ENCODE peak calls at places on chromosome 10, in nine cellular contexts. One of them, this sample, is unnamed.

GRCh38 chr10:28082316-28082715 is 83.4 kb upstream of the ODAD2 start:
- DNase-seq in Panc1: no peak
- DNase-seq in tibial artery: no peak
- DNase-seq in mesendoderm: no peak
- DNase-seq in pancreas: no peak
- DNase-seq in effector memory CD4-positive, alpha-beta T cell: no peak
- DNase-seq in fibroblast of pulmonary artery: no peak
- DNase-seq in spleen: no peak
- DNase-seq in astrocyte of the spinal cord: no peak
- DNase-seq in this sample: no peak

GRCh38 chr10:105237685-105238084 is 596.6 kb downstream of the SORCS3 start:
- DNase-seq in effector memory CD4-positive, alpha-beta T cell: no peak
- DNase-seq in Panc1: no peak
- DNase-seq in fibroblast of pulmonary artery: no peak
- DNase-seq in astrocyte of the spinal cord: no peak
- DNase-seq in mesendoderm: no peak
- DNase-seq in tibial artery: no peak
- DNase-seq in pancreas: no peak
- DNase-seq in spleen: no peak
- DNase-seq in this sample: no peak

GRCh38 chr10:81248846-81249245 is 626.1 kb upstream of the NRG3 start:
- DNase-seq in effector memory CD4-positive, alpha-beta T cell: no peak
- DNase-seq in fibroblast of pulmonary artery: no peak
- DNase-seq in astrocyte of the spinal cord: peak; percentile 3
- DNase-seq in mesendoderm: no peak
- DNase-seq in Panc1: no peak
- DNase-seq in tibial artery: no peak
- DNase-seq in spleen: no peak
- DNase-seq in pancreas: no peak
- DNase-seq in this sample: no peak

GRCh38 chr10:63210611-63211196 is 77.6 kb downstream of the NRBF2 start:
- DNase-seq in fibroblast of pulmonary artery: no peak
- DNase-seq in astrocyte of the spinal cord: peak; percentile 5
- DNase-seq in Panc1: no peak
- DNase-seq in spleen: no peak
- DNase-seq in mesendoderm: no peak
- DNase-seq in pancreas: no peak
- DNase-seq in tibial artery: no peak
- DNase-seq in effector memory CD4-positive, alpha-beta T cell: no peak
- DNase-seq in this sample: no peak

GRCh38 chr10:110206988-110207804 is at the start of gene MXI1:
- DNase-seq in effector memory CD4-positive, alpha-beta T cell: no peak
- DNase-seq in pancreas: peak; percentile 85
- DNase-seq in mesendoderm: peak; percentile 94
- DNase-seq in spleen: peak; percentile 91
- DNase-seq in fibroblast of pulmonary artery: peak; percentile 87
- DNase-seq in tibial artery: peak; percentile 81
- DNase-seq in Panc1: no peak
- DNase-seq in astrocyte of the spinal cord: peak; percentile 82
- DNase-seq in this sample: peak; percentile 33

GRCh38 chr10:4241724-4242345 is 456.8 kb upstream of the KLF6 start:
- DNase-seq in tibial artery: no peak
- DNase-seq in mesendoderm: peak; percentile 65
- DNase-seq in Panc1: peak; percentile 51
- DNase-seq in fibroblast of pulmonary artery: peak; percentile 100
- DNase-seq in astrocyte of the spinal cord: peak; percentile 100
- DNase-seq in pancreas: no peak
- DNase-seq in spleen: no peak
- DNase-seq in effector memory CD4-positive, alpha-beta T cell: no peak
- DNase-seq in this sample: no peak

GRCh38 chr10:132722391-132722790 is 63.6 kb downstream of the NKX6-2 start:
- DNase-seq in astrocyte of the spinal cord: no peak
- DNase-seq in effector memory CD4-positive, alpha-beta T cell: no peak
- DNase-seq in spleen: no peak
- DNase-seq in mesendoderm: no peak
- DNase-seq in pancreas: no peak
- DNase-seq in fibroblast of pulmonary artery: no peak
- DNase-seq in tibial artery: no peak
- DNase-seq in Panc1: no peak
- DNase-seq in this sample: no peak

GRCh38 chr10:101329341-101330032 is 24.5 kb upstream of the BTRC start:
- DNase-seq in fibroblast of pulmonary artery: no peak
- DNase-seq in tibial artery: no peak
- DNase-seq in spleen: no peak
- DNase-seq in Panc1: no peak
- DNase-seq in mesendoderm: no peak
- DNase-seq in pancreas: no peak
- DNase-seq in effector memory CD4-positive, alpha-beta T cell: no peak
- DNase-seq in astrocyte of the spinal cord: no peak
- DNase-seq in this sample: no peak

GRCh38 chr10:73117976-73118743 is 7.9 kb downstream of the NUDT13 start:
- DNase-seq in pancreas: no peak
- DNase-seq in mesendoderm: peak; percentile 4
- DNase-seq in fibroblast of pulmonary artery: peak; percentile 46
- DNase-seq in spleen: no peak
- DNase-seq in effector memory CD4-positive, alpha-beta T cell: no peak
- DNase-seq in astrocyte of the spinal cord: peak; percentile 53
- DNase-seq in tibial artery: no peak
- DNase-seq in Panc1: no peak
- DNase-seq in this sample: no peak

GRCh38 chr10:93357680-93358079 is 124.5 kb downstream of the MYOF start:
- DNase-seq in Panc1: no peak
- DNase-seq in pancreas: no peak
- DNase-seq in mesendoderm: peak; percentile 75
- DNase-seq in fibroblast of pulmonary artery: peak; percentile 55
- DNase-seq in astrocyte of the spinal cord: peak; percentile 28
- DNase-seq in tibial artery: no peak
- DNase-seq in spleen: no peak
- DNase-seq in effector memory CD4-positive, alpha-beta T cell: no peak
- DNase-seq in this sample: peak; percentile 5

GRCh38 chr10:118259288-118259906 is 82.7 kb downstream of the FAM204A start:
- DNase-seq in mesendoderm: peak; percentile 70
- DNase-seq in effector memory CD4-positive, alpha-beta T cell: no peak
- DNase-seq in fibroblast of pulmonary artery: peak; percentile 18
- DNase-seq in spleen: no peak
- DNase-seq in tibial artery: no peak
- DNase-seq in Panc1: no peak
- DNase-seq in pancreas: no peak
- DNase-seq in astrocyte of the spinal cord: no peak
- DNase-seq in this sample: no peak

GRCh38 chr10:74813860-74814259 is 12.5 kb upstream of the KAT6B start:
- DNase-seq in Panc1: no peak
- DNase-seq in effector memory CD4-positive, alpha-beta T cell: no peak
- DNase-seq in fibroblast of pulmonary artery: no peak
- DNase-seq in mesendoderm: no peak
- DNase-seq in tibial artery: no peak
- DNase-seq in spleen: no peak
- DNase-seq in astrocyte of the spinal cord: no peak
- DNase-seq in pancreas: no peak
- DNase-seq in this sample: no peak

GRCh38 chr10:132563485-132564248 is 26.1 kb downstream of the INPP5A start:
- DNase-seq in spleen: peak; percentile 75
- DNase-seq in Panc1: no peak
- DNase-seq in effector memory CD4-positive, alpha-beta T cell: no peak
- DNase-seq in tibial artery: peak; percentile 64
- DNase-seq in astrocyte of the spinal cord: peak; percentile 60
- DNase-seq in fibroblast of pulmonary artery: no peak
- DNase-seq in mesendoderm: peak; percentile 46
- DNase-seq in pancreas: no peak
- DNase-seq in this sample: no peak

GRCh38 chr10:68542046-68542445 is 14.7 kb upstream of the SLC25A16 start:
- DNase-seq in fibroblast of pulmonary artery: no peak
- DNase-seq in astrocyte of the spinal cord: peak; percentile 7
- DNase-seq in pancreas: no peak
- DNase-seq in Panc1: no peak
- DNase-seq in effector memory CD4-positive, alpha-beta T cell: no peak
- DNase-seq in tibial artery: no peak
- DNase-seq in spleen: no peak
- DNase-seq in mesendoderm: no peak
- DNase-seq in this sample: no peak

GRCh38 chr10:70771311-70772194 is 13.6 kb downstream of the TBATA start:
- DNase-seq in spleen: peak; percentile 61
- DNase-seq in astrocyte of the spinal cord: no peak
- DNase-seq in mesendoderm: no peak
- DNase-seq in pancreas: peak; percentile 15
- DNase-seq in Panc1: no peak
- DNase-seq in fibroblast of pulmonary artery: no peak
- DNase-seq in effector memory CD4-positive, alpha-beta T cell: no peak
- DNase-seq in tibial artery: no peak
- DNase-seq in this sample: no peak
- H3K4me3 ChIP-seq in spleen: no peak overlapping the region
- H3K4me3 ChIP-seq in astrocyte of the spinal cord: no peak overlapping the region
- H3K4me3 ChIP-seq in mesendoderm: no peak overlapping the region
- H3K4me3 ChIP-seq in pancreas: no peak overlapping the region
- H3K4me3 ChIP-seq in Panc1: no peak overlapping the region
- H3K4me3 ChIP-seq in fibroblast of pulmonary artery: no peak overlapping the region
- H3K4me3 ChIP-seq in effector memory CD4-positive, alpha-beta T cell: no peak overlapping the region
- H3K4me3 ChIP-seq in tibial artery: no peak overlapping the region
- H3K4me3 ChIP-seq in this sample: no peak overlapping the region

GRCh38 chr10:8079126-8079525 is 24.6 kb downstream of the GATA3 start:
- DNase-seq in mesendoderm: no peak
- DNase-seq in fibroblast of pulmonary artery: no peak
- DNase-seq in tibial artery: no peak
- DNase-seq in astrocyte of the spinal cord: no peak
- DNase-seq in effector memory CD4-positive, alpha-beta T cell: no peak
- DNase-seq in spleen: no peak
- DNase-seq in Panc1: no peak
- DNase-seq in pancreas: no peak
- DNase-seq in this sample: no peak
- H3K4me3 ChIP-seq in mesendoderm: no peak overlapping the region
- H3K4me3 ChIP-seq in fibroblast of pulmonary artery: no peak overlapping the region
- H3K4me3 ChIP-seq in tibial artery: no peak overlapping the region
- H3K4me3 ChIP-seq in astrocyte of the spinal cord: no peak overlapping the region
- H3K4me3 ChIP-seq in effector memory CD4-positive, alpha-beta T cell: no peak overlapping the region
- H3K4me3 ChIP-seq in spleen: no peak overlapping the region
- H3K4me3 ChIP-seq in Panc1: no peak overlapping the region
- H3K4me3 ChIP-seq in pancreas: no peak overlapping the region
- H3K4me3 ChIP-seq in this sample: no peak overlapping the region

GRCh38 chr10:111967547-111967946 is 216.0 kb downstream of the GPAM start:
- DNase-seq in tibial artery: no peak
- DNase-seq in mesendoderm: peak; percentile 13
- DNase-seq in effector memory CD4-positive, alpha-beta T cell: no peak
- DNase-seq in fibroblast of pulmonary artery: no peak
- DNase-seq in Panc1: no peak
- DNase-seq in astrocyte of the spinal cord: no peak
- DNase-seq in pancreas: no peak
- DNase-seq in spleen: no peak
- DNase-seq in this sample: no peak

GRCh38 chr10:111962951-111963350 is 220.6 kb downstream of the GPAM start:
- DNase-seq in spleen: no peak
- DNase-seq in tibial artery: no peak
- DNase-seq in pancreas: no peak
- DNase-seq in fibroblast of pulmonary artery: no peak
- DNase-seq in astrocyte of the spinal cord: no peak
- DNase-seq in Panc1: no peak
- DNase-seq in mesendoderm: no peak
- DNase-seq in effector memory CD4-positive, alpha-beta T cell: no peak
- DNase-seq in this sample: no peak

GRCh38 chr10:111968624-111969023 is 214.9 kb downstream of the GPAM start:
- DNase-seq in tibial artery: no peak
- DNase-seq in mesendoderm: no peak
- DNase-seq in fibroblast of pulmonary artery: no peak
- DNase-seq in Panc1: no peak
- DNase-seq in pancreas: no peak
- DNase-seq in spleen: no peak
- DNase-seq in effector memory CD4-positive, alpha-beta T cell: no peak
- DNase-seq in astrocyte of the spinal cord: no peak
- DNase-seq in this sample: no peak

GRCh38 chr10:111972109-111972508 is 211.5 kb downstream of the GPAM start:
- DNase-seq in fibroblast of pulmonary artery: no peak
- DNase-seq in astrocyte of the spinal cord: no peak
- DNase-seq in effector memory CD4-positive, alpha-beta T cell: no peak
- DNase-seq in tibial artery: no peak
- DNase-seq in pancreas: no peak
- DNase-seq in mesendoderm: no peak
- DNase-seq in Panc1: no peak
- DNase-seq in spleen: no peak
- DNase-seq in this sample: no peak

GRCh38 chr10:111967116-111967515 is 216.4 kb downstream of the GPAM start:
- DNase-seq in fibroblast of pulmonary artery: no peak
- DNase-seq in mesendoderm: no peak
- DNase-seq in effector memory CD4-positive, alpha-beta T cell: no peak
- DNase-seq in astrocyte of the spinal cord: no peak
- DNase-seq in tibial artery: no peak
- DNase-seq in spleen: no peak
- DNase-seq in pancreas: no peak
- DNase-seq in Panc1: no peak
- DNase-seq in this sample: no peak
- H3K4me3 ChIP-seq in fibroblast of pulmonary artery: no peak overlapping the region
- H3K4me3 ChIP-seq in mesendoderm: no peak overlapping the region
- H3K4me3 ChIP-seq in effector memory CD4-positive, alpha-beta T cell: no peak overlapping the region
- H3K4me3 ChIP-seq in astrocyte of the spinal cord: no peak overlapping the region
- H3K4me3 ChIP-seq in tibial artery: no peak overlapping the region
- H3K4me3 ChIP-seq in spleen: no peak overlapping the region
- H3K4me3 ChIP-seq in pancreas: no peak overlapping the region
- H3K4me3 ChIP-seq in Panc1: no peak overlapping the region
- H3K4me3 ChIP-seq in this sample: no peak overlapping the region

GRCh38 chr10:125883198-125883597 is 2.1 kb upstream of the DHX32 start:
- DNase-seq in spleen: no peak
- DNase-seq in Panc1: no peak
- DNase-seq in mesendoderm: no peak
- DNase-seq in fibroblast of pulmonary artery: no peak
- DNase-seq in pancreas: no peak
- DNase-seq in effector memory CD4-positive, alpha-beta T cell: no peak
- DNase-seq in tibial artery: no peak
- DNase-seq in astrocyte of the spinal cord: no peak
- DNase-seq in this sample: no peak

GRCh38 chr10:125881192-125881591 is at the start of gene DHX32:
- DNase-seq in astrocyte of the spinal cord: no peak
- DNase-seq in effector memory CD4-positive, alpha-beta T cell: no peak
- DNase-seq in fibroblast of pulmonary artery: no peak
- DNase-seq in Panc1: no peak
- DNase-seq in tibial artery: no peak
- DNase-seq in mesendoderm: peak; percentile 91
- DNase-seq in pancreas: no peak
- DNase-seq in spleen: no peak
- DNase-seq in this sample: no peak

GRCh38 chr10:125882596-125882995 is 1.5 kb upstream of the DHX32 start:
- DNase-seq in effector memory CD4-positive, alpha-beta T cell: no peak
- DNase-seq in astrocyte of the spinal cord: peak; percentile 31
- DNase-seq in spleen: no peak
- DNase-seq in tibial artery: no peak
- DNase-seq in fibroblast of pulmonary artery: peak; percentile 32
- DNase-seq in Panc1: no peak
- DNase-seq in mesendoderm: no peak
- DNase-seq in pancreas: no peak
- DNase-seq in this sample: no peak

DNA sequence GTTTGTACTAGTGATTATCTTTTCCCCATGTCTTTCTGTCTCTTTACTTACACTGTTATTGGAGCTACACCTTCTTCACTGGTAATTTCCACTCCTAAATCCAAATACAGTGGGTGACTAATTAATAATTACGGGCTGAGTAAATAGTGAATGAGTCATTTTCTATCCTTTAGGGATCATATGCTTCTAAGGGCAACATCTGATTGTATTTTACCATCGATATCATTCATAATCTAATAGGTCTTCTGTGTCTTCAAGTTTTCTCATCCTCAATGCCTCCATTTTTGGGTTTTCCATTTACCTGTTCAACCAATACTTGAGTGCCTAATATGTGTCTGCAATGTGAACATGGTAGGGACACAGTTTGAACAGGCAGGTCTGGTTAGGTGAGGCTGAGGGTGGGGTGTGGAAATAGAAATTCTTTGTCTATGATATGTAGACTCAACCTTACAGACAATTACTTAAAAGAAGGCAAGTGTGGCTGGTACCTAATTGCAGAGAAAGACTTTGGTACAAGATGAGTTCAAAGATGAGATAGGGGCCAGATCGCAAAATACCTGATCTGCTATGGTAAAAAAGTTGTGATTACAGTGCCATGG is 5.9 kb upstream of the DHX32 start:
- DNase-seq in fibroblast of pulmonary artery: no peak
- DNase-seq in effector memory CD4-positive, alpha-beta T cell: no peak
- DNase-seq in Panc1: no peak
- DNase-seq in mesendoderm: no peak
- DNase-seq in tibial artery: no peak
- DNase-seq in astrocyte of the spinal cord: no peak
- DNase-seq in pancreas: no peak
- DNase-seq in spleen: no peak
- DNase-seq in this sample: no peak
- H3K4me3 ChIP-seq in fibroblast of pulmonary artery: no peak overlapping the region
- H3K4me3 ChIP-seq in effector memory CD4-positive, alpha-beta T cell: no peak overlapping the region
- H3K4me3 ChIP-seq in Panc1: no peak overlapping the region
- H3K4me3 ChIP-seq in mesendoderm: no peak overlapping the region
- H3K4me3 ChIP-seq in tibial artery: no peak overlapping the region
- H3K4me3 ChIP-seq in astrocyte of the spinal cord: no peak overlapping the region
- H3K4me3 ChIP-seq in pancreas: no peak overlapping the region
- H3K4me3 ChIP-seq in spleen: no peak overlapping the region
- H3K4me3 ChIP-seq in this sample: no peak overlapping the region